ENCODE peak calls at places on chromosomes 11 and 22, in seven cellular contexts. R is pancreas, K is left ventricle myocardium inferior, D is spleen, T is breast epithelium, I is uterus, X is WERI-Rb-1. Z is an unnamed sample.

GRCh38 chr11:113289341-113290187 is 24.8 kb upstream of the TTC12 start:
- DNase-seq in R (peak; percentile 64), K (peak; percentile 46), D (peak; percentile 90), T (no peak), I (peak; percentile 45), X (peak; percentile 64), Z (peak; percentile 73)

GRCh38 chr22:28674121-28674563 is 5.5 kb downstream of the TTC28 start:
- DNase-seq in R (no peak), K (no peak), D (no peak), T (no peak), I (no peak), X (no peak), Z (no peak)

GRCh38 chr11:121589946-121590537 is 137.3 kb upstream of the SORL1-AS1 start:
- DNase-seq in R (no peak), K (no peak), D (no peak), T (no peak), I (no peak), X (no peak), Z (no peak)

GRCh38 chr11:23013509-23013908 is 153.2 kb upstream of the CCDC179 start:
- DNase-seq in R (no peak), K (no peak), D (no peak), T (no peak), I (no peak), X (no peak), Z (no peak)

GRCh38 chr22:30208631-30209603 is 37.6 kb downstream of the LIF start:
- DNase-seq in R (peak; percentile 63), K (peak; percentile 74), D (no peak), T (no peak), I (peak; percentile 87), X (no peak), Z (no peak)

GRCh38 chr11:112440518-112440917 is 179.9 kb upstream of the PLET1 start:
- DNase-seq in R (no peak), K (no peak), D (no peak), T (no peak), I (no peak), X (peak; percentile 56), Z (no peak)

GRCh38 chr11:35981581-35981980 is 37.7 kb downstream of the LDLRAD3 start:
- DNase-seq in R (no peak), K (no peak), D (no peak), T (no peak), I (no peak), X (no peak), Z (peak; percentile 61)

GRCh38 chr11:129992161-129992944 is 10.3 kb downstream of the PRDM10 start:
- DNase-seq in R (peak; percentile 75), K (no peak), D (no peak), T (peak; percentile 35), I (peak; percentile 27), X (peak; percentile 62), Z (no peak)

GRCh38 chr11:67544591-67545242 is 21.5 kb upstream of the CABP2 start:
- DNase-seq in R (no peak), K (no peak), D (no peak), T (no peak), I (no peak), X (no peak), Z (no peak)

DNA sequence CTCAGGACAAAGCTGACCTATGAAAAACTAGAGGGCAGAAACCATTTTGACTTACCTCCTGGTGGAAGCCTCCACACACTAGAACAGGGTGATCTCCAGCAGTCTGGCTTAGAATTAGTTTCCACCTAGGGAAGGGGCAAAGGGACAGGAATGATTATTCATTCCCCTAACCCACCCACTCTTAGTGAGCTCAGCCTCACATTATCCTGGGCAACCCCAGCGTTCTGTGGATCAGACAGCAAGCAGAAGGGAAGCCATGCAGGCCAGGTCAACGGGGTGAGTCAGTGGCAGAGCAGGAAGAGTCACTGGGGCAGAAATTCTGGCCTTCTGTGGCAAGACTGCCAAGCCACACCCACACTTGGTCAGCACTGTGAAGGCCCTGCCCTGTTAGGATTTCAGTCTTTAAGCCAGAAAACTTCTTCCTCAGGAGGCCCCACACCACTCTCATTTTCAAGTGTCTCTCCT is 10.5 kb downstream of the NUMA1 start:
- DNase-seq in R (peak; percentile 85), K (peak; percentile 79), D (peak; percentile 91), T (peak; percentile 70), I (peak; percentile 86), X (peak; percentile 28), Z (peak; percentile 73)
- H3K4me3 ChIP-seq in R (no peak overlapping the region), K (peak overlapping the region; percentile 24), D (no peak overlapping the region), T (no peak overlapping the region), I (no peak overlapping the region), X (no peak overlapping the region), Z (no peak overlapping the region)

GRCh38 chr22:43128116-43128515 is 15.1 kb downstream of the MCAT start:
- DNase-seq in R (no peak), K (no peak), D (no peak), T (no peak), I (no peak), X (no peak), Z (no peak)
- H3K27ac ChIP-seq in R (no peak overlapping the region), K (no peak overlapping the region), D (no peak overlapping the region), T (no peak overlapping the region), I (no peak overlapping the region), X (no peak overlapping the region), Z (no peak overlapping the region)

GRCh38 chr11:87425943-87426342 is 388.2 kb downstream of the TMEM135 start:
- DNase-seq in R (no peak), K (no peak), D (no peak), T (no peak), I (no peak), X (no peak), Z (no peak)

GRCh38 chr11:87425391-87425790 is 387.7 kb downstream of the TMEM135 start:
- DNase-seq in R (no peak), K (no peak), D (no peak), T (no peak), I (no peak), X (no peak), Z (no peak)

GRCh38 chr11:87431386-87431785 is 393.7 kb downstream of the TMEM135 start:
- DNase-seq in R (no peak), K (no peak), D (no peak), T (no peak), I (no peak), X (no peak), Z (no peak)

GRCh38 chr11:87430821-87431220 is 393.1 kb downstream of the TMEM135 start:
- DNase-seq in R (no peak), K (no peak), D (no peak), T (no peak), I (no peak), X (no peak), Z (no peak)

GRCh38 chr11:87428266-87428665 is 390.5 kb downstream of the TMEM135 start:
- DNase-seq in R (no peak), K (no peak), D (no peak), T (no peak), I (no peak), X (no peak), Z (no peak)
- TF ChIP-seq CTCF in R (no peak), K (no peak), D (no peak), T (no peak), I (no peak), X (no peak), Z (no peak)

GRCh38 chr11:20551096-20551495 is 48.3 kb upstream of the SLC6A5 start:
- DNase-seq in R (no peak), K (no peak), D (no peak), T (no peak), I (no peak), X (no peak), Z (no peak)
- H3K4me3 ChIP-seq in R (no peak overlapping the region), K (no peak overlapping the region), D (no peak overlapping the region), T (no peak overlapping the region), I (no peak overlapping the region), X (no peak overlapping the region), Z (no peak overlapping the region)

Z was measured in dorsolateral prefrontal cortex.